ENCODE peak calls at places on chromosomes 2 and 18, in nine cellular contexts. X is NCI-H2081; G is NCI-H1694 treated with DMSO at 0.1 percent for 48 hours; T is kidney glomerular epithelial cell; C is naive thymus-derived CD8-positive, alpha-beta T cell; I is hypothalamus; J is stimulated activated CD4-positive, alpha-beta T cell treated with anti-CD3 and anti-CD28 coated beads, Interleukin-1b, Interleukin-23, amount 100 ng/mL, for 24 hours; U is A549; Z is NCI-H345. A is an unnamed sample.

GRCh38 chr2:240644171-240644651 is 18.9 kb downstream of the GPR35 start:
- DNase-seq in G (no peak), T (no peak), C (no peak), J (no peak), U (no peak), I (no peak), X (no peak), Z (no peak), A (no peak)

GRCh38 chr2:8623576-8623957 is 58.3 kb upstream of the ID2 start:
- DNase-seq in C (no peak), Z (no peak), X (no peak), U (no peak), G (no peak), J (no peak), I (no peak), T (no peak), A (no peak)

GRCh38 chr2:6845312-6845711 is 20.4 kb downstream of the CMPK2 start:
- DNase-seq in C (peak), I (no peak), U (no peak), X (no peak), T (no peak), Z (no peak), G (no peak), J (no peak), A (no peak)

GRCh38 chr18:2871111-2871720 is 24.4 kb downstream of the EMILIN2 start:
- DNase-seq in I (no peak), J (no peak), Z (no peak), T (no peak), C (no peak), U (no peak), G (no peak), X (no peak), A (no peak)

GRCh38 chr2:203025592-203025991 is 10.9 kb downstream of the NBEAL1 start:
- DNase-seq in U (no peak), G (no peak), Z (no peak), C (no peak), I (no peak), J (no peak), X (no peak), T (no peak), A (no peak)

GRCh38 chr2:232322560-232323327 is 55.8 kb upstream of the ALPP start:
- DNase-seq in Z (no peak), T (no peak), I (no peak), X (no peak), C (peak), J (no peak), G (no peak), U (no peak), A (no peak)

GRCh38 chr2:72183466-72183865 is 35.8 kb upstream of the CYP26B1 start:
- DNase-seq in Z (no peak), T (no peak), X (no peak), I (no peak), J (no peak), C (no peak), G (no peak), U (no peak), A (no peak)

GRCh38 chr2:46029332-46029811 is 267.8 kb upstream of the EPAS1 start:
- DNase-seq in U (no peak), G (no peak), T (peak), J (no peak), Z (peak), X (no peak), I (no peak), C (no peak), A (peak)

GRCh38 chr2:65437392-65438135 is 5.2 kb upstream of the SPRED2 start:
- DNase-seq in C (no peak), Z (no peak), J (no peak), T (no peak), I (no peak), U (no peak), X (no peak), G (no peak), A (no peak)

GRCh38 chr2:201696151-201696659 is 2.2 kb downstream of the MPP4 start:
- DNase-seq in G (no peak), X (no peak), I (no peak), C (no peak), U (no peak), Z (peak), T (peak), J (no peak), A (peak)

GRCh38 chr2:96091711-96092579 is 24.4 kb downstream of the ADRA2B start:
- DNase-seq in X (peak), G (no peak), T (no peak), U (no peak), Z (peak), C (no peak), I (no peak), J (no peak), A (no peak)

GRCh38 chr2:58634653-58635347 is 393.7 kb upstream of the FANCL start:
- DNase-seq in T (no peak), U (no peak), J (no peak), C (no peak), X (peak), G (no peak), Z (no peak), I (no peak), A (no peak)

GRCh38 chr2:191316246-191316645 is 71.0 kb downstream of the MYO1B start:
- DNase-seq in I (no peak), J (no peak), U (no peak), T (no peak), G (no peak), Z (no peak), C (no peak), X (no peak), A (no peak)

GRCh38 chr2:10452956-10453885 is 5.1 kb upstream of the ODC1 start:
- DNase-seq in Z (peak), U (no peak), X (peak), J (no peak), I (no peak), C (no peak), T (no peak), G (peak), A (no peak)

GRCh38 chr2:159875083-159875482 is 77.1 kb upstream of the CD302 start:
- DNase-seq in C (peak), J (no peak), U (no peak), X (no peak), I (no peak), Z (no peak), T (no peak), G (no peak), A (no peak)

GRCh38 chr2:176527141-176527901 is 258.1 kb downstream of the MTX2 start:
- DNase-seq in U (no peak), T (no peak), X (no peak), G (no peak), J (no peak), C (no peak), I (no peak), Z (no peak), A (no peak)

GRCh38 chr18:25190468-25190867 is 161.5 kb downstream of the ZNF521 start:
- DNase-seq in X (no peak), T (no peak), J (no peak), G (no peak), Z (no peak), C (no peak), I (no peak), U (no peak), A (no peak)

GRCh38 chr2:216404010-216404618 is 8.2 kb upstream of the SMARCAL1 start:
- DNase-seq in Z (peak), I (no peak), G (peak), X (peak), C (peak), J (peak), U (peak), T (peak), A (peak)

GRCh38 chr2:141271346-141271745 is 859.5 kb downstream of the LRP1B start:
- DNase-seq in U (no peak), J (no peak), X (no peak), T (no peak), G (no peak), C (no peak), I (no peak), Z (no peak), A (no peak)

GRCh38 chr2:28338754-28339325 is 53.8 kb upstream of the FOSL2 start:
- DNase-seq in J (no peak), Z (no peak), G (no peak), T (no peak), X (no peak), U (no peak), C (no peak), I (no peak), A (no peak)

GRCh38 chr2:170362895-170363582 is 185.1 kb downstream of the MYO3B start:
- DNase-seq in I (no peak), U (no peak), X (no peak), C (no peak), G (peak), Z (peak), T (no peak), J (no peak), A (no peak)

GRCh38 chr2:181312515-181312927 is 144.7 kb upstream of the ITGA4 start:
- DNase-seq in T (no peak), U (no peak), I (no peak), C (no peak), Z (no peak), G (no peak), X (no peak), J (no peak), A (no peak)

GRCh38 chr2:171327043-171327496 is 106.7 kb downstream of the METTL8 start:
- DNase-seq in C (no peak), G (no peak), I (no peak), X (no peak), Z (no peak), U (no peak), J (no peak), T (no peak), A (no peak)

GRCh38 chr18:76359909-76360308 is 135.1 kb downstream of the ZNF516 start:
- DNase-seq in G (no peak), I (no peak), X (no peak), U (no peak), J (no peak), Z (no peak), T (no peak), C (no peak), A (no peak)

GRCh38 chr18:3836483-3836882 is 386.5 kb downstream of the TGIF1 start:
- DNase-seq in T (no peak), C (no peak), X (no peak), Z (peak), G (no peak), I (no peak), U (no peak), J (no peak), A (no peak)

GRCh38 chr18:111292-112014 is 46.9 kb upstream of the USP14 start:
- DNase-seq in G (no peak), T (no peak), Z (no peak), X (no peak), C (peak), J (peak), I (no peak), U (peak), A (peak)

GRCh38 chr2:10279946-10280463 is 22.7 kb upstream of the HPCAL1 start:
- DNase-seq in G (no peak), C (no peak), J (no peak), T (no peak), I (no peak), X (no peak), U (no peak), Z (no peak), A (no peak)

GRCh38 chr2:30213326-30213725 is 18.0 kb upstream of the LBH start:
- DNase-seq in X (no peak), T (no peak), U (no peak), J (no peak), I (no peak), C (no peak), Z (no peak), G (no peak), A (no peak)

GRCh38 chr2:85579266-85579935 is 2.0 kb downstream of the VAMP8 start:
- DNase-seq in I (no peak), J (no peak), Z (no peak), U (no peak), G (no peak), X (no peak), C (no peak), T (no peak), A (no peak)

GRCh38 chr18:10101729-10102128 is 187.9 kb downstream of the VAPA start:
- DNase-seq in J (no peak), G (no peak), Z (no peak), C (no peak), X (no peak), I (no peak), U (no peak), T (no peak), A (no peak)

GRCh38 chr2:106117882-106118684 is 76.0 kb downstream of the UXS1 start:
- DNase-seq in T (no peak), U (no peak), J (no peak), X (no peak), C (no peak), Z (no peak), I (no peak), G (no peak), A (no peak)